ENCODE peak calls at places on chromosomes 11 and 22, in six cellular contexts. One of them, this sample, is unnamed.

GRCh38 chr11:26248661-26249060 is 83.3 kb upstream of the ANO3 start:
- DNase-seq in BE2C: no peak
- DNase-seq in neuronal stem cell: no peak
- DNase-seq in mesendoderm: no peak
- DNase-seq in psoas muscle: no peak
- DNase-seq in endodermal cell: no peak
- DNase-seq in this sample: no peak

GRCh38 chr11:107819361-107820014 is 39.1 kb downstream of the SLC35F2 start:
- DNase-seq in mesendoderm: no peak
- DNase-seq in endodermal cell: no peak
- DNase-seq in psoas muscle: no peak
- DNase-seq in neuronal stem cell: no peak
- DNase-seq in BE2C: no peak
- DNase-seq in this sample: no peak

GRCh38 chr11:82080160-82080559 is 653.5 kb downstream of the FAM181B start:
- DNase-seq in endodermal cell: no peak
- DNase-seq in BE2C: no peak
- DNase-seq in mesendoderm: no peak
- DNase-seq in psoas muscle: no peak
- DNase-seq in neuronal stem cell: no peak
- DNase-seq in this sample: no peak

GRCh38 chr22:39148727-39149535 is 3.5 kb downstream of the CBX7 start:
- DNase-seq in neuronal stem cell: no peak
- DNase-seq in mesendoderm: peak; percentile 73
- DNase-seq in BE2C: peak; percentile 55
- DNase-seq in endodermal cell: peak; percentile 86
- DNase-seq in psoas muscle: peak; percentile 72
- DNase-seq in this sample: peak; percentile 93

GRCh38 chr11:79321282-79321681 is 119.5 kb downstream of the TENM4 start:
- DNase-seq in BE2C: no peak
- DNase-seq in endodermal cell: peak; percentile 20
- DNase-seq in neuronal stem cell: no peak
- DNase-seq in psoas muscle: no peak
- DNase-seq in mesendoderm: peak; percentile 42
- DNase-seq in this sample: no peak

GRCh38 chr22:45639747-45640102 is 31.9 kb upstream of the ATXN10 start:
- DNase-seq in neuronal stem cell: no peak
- DNase-seq in psoas muscle: no peak
- DNase-seq in endodermal cell: no peak
- DNase-seq in BE2C: no peak
- DNase-seq in mesendoderm: no peak
- DNase-seq in this sample: no peak

GRCh38 chr11:75272821-75273301 is 32.3 kb downstream of the TPBGL start:
- DNase-seq in neuronal stem cell: no peak
- DNase-seq in psoas muscle: no peak
- DNase-seq in BE2C: peak; percentile 3
- DNase-seq in endodermal cell: peak; percentile 36
- DNase-seq in mesendoderm: no peak
- DNase-seq in this sample: no peak

GRCh38 chr11:21965221-21965620 is 227.7 kb upstream of the ANO5 start:
- DNase-seq in BE2C: no peak
- DNase-seq in endodermal cell: no peak
- DNase-seq in neuronal stem cell: no peak
- DNase-seq in mesendoderm: peak; percentile 66
- DNase-seq in psoas muscle: no peak
- DNase-seq in this sample: no peak

GRCh38 chr11:114057605-114058004 is 1.9 kb upstream of the ZBTB16 start:
- DNase-seq in endodermal cell: no peak
- DNase-seq in mesendoderm: no peak
- DNase-seq in neuronal stem cell: no peak
- DNase-seq in psoas muscle: no peak
- DNase-seq in BE2C: no peak
- DNase-seq in this sample: no peak

GRCh38 chr11:12587333-12587997 is 86.8 kb upstream of the TEAD1 start:
- DNase-seq in BE2C: no peak
- DNase-seq in neuronal stem cell: no peak
- DNase-seq in endodermal cell: peak; percentile 71
- DNase-seq in psoas muscle: no peak
- DNase-seq in mesendoderm: peak; percentile 82
- DNase-seq in this sample: peak; percentile 21

GRCh38 chr22:32331236-32331917 is 26.3 kb upstream of the RFPL3 start:
- DNase-seq in neuronal stem cell: no peak
- DNase-seq in BE2C: no peak
- DNase-seq in psoas muscle: no peak
- DNase-seq in endodermal cell: peak; percentile 32
- DNase-seq in mesendoderm: no peak
- DNase-seq in this sample: peak; percentile 57

GRCh38 chr11:28938091-28938490 is 829.9 kb downstream of the METTL15 start:
- DNase-seq in endodermal cell: no peak
- DNase-seq in BE2C: no peak
- DNase-seq in neuronal stem cell: no peak
- DNase-seq in mesendoderm: peak; percentile 11
- DNase-seq in psoas muscle: no peak
- DNase-seq in this sample: no peak

GRCh38 chr11:13223112-13223511 is 54.5 kb upstream of the BMAL1 start:
- DNase-seq in mesendoderm: no peak
- DNase-seq in psoas muscle: no peak
- DNase-seq in BE2C: no peak
- DNase-seq in neuronal stem cell: no peak
- DNase-seq in endodermal cell: no peak
- DNase-seq in this sample: no peak

GRCh38 chr11:12962306-12962705 is 46.8 kb upstream of the RASSF10 start:
- DNase-seq in BE2C: no peak
- DNase-seq in mesendoderm: no peak
- DNase-seq in psoas muscle: no peak
- DNase-seq in endodermal cell: no peak
- DNase-seq in neuronal stem cell: no peak
- DNase-seq in this sample: no peak

GRCh38 chr11:94786264-94787126 is 18.3 kb downstream of the AMOTL1 start:
- DNase-seq in BE2C: no peak
- DNase-seq in mesendoderm: peak; percentile 82
- DNase-seq in endodermal cell: peak; percentile 81
- DNase-seq in psoas muscle: no peak
- DNase-seq in neuronal stem cell: no peak
- DNase-seq in this sample: peak; percentile 65

GRCh38 chr11:36928621-36929020 is 330.6 kb upstream of the RAG2 start:
- DNase-seq in endodermal cell: no peak
- DNase-seq in mesendoderm: no peak
- DNase-seq in psoas muscle: no peak
- DNase-seq in neuronal stem cell: no peak
- DNase-seq in BE2C: no peak
- DNase-seq in this sample: no peak

GRCh38 chr22:39908121-39908520 is 7.2 kb downstream of the GRAP2 start:
- DNase-seq in psoas muscle: no peak
- DNase-seq in mesendoderm: no peak
- DNase-seq in endodermal cell: no peak
- DNase-seq in neuronal stem cell: no peak
- DNase-seq in BE2C: no peak
- DNase-seq in this sample: no peak

GRCh38 chr11:127873478-127873877 is 713.9 kb downstream of the ETS1 start:
- DNase-seq in neuronal stem cell: no peak
- DNase-seq in endodermal cell: no peak
- DNase-seq in BE2C: no peak
- DNase-seq in mesendoderm: no peak
- DNase-seq in psoas muscle: no peak
- DNase-seq in this sample: no peak

GRCh38 chr11:73001615-73002014 is 140.5 kb downstream of the FCHSD2 start:
- DNase-seq in BE2C: no peak
- DNase-seq in psoas muscle: no peak
- DNase-seq in endodermal cell: no peak
- DNase-seq in mesendoderm: no peak
- DNase-seq in neuronal stem cell: no peak
- DNase-seq in this sample: no peak

GRCh38 chr11:79129702-79130101 is 311.1 kb downstream of the TENM4 start:
- DNase-seq in mesendoderm: no peak
- DNase-seq in BE2C: no peak
- DNase-seq in neuronal stem cell: no peak
- DNase-seq in psoas muscle: no peak
- DNase-seq in endodermal cell: no peak
- DNase-seq in this sample: no peak

GRCh38 chr11:133929401-133930052 is 27.2 kb downstream of the IGSF9B start:
- DNase-seq in neuronal stem cell: no peak
- DNase-seq in psoas muscle: no peak
- DNase-seq in mesendoderm: no peak
- DNase-seq in endodermal cell: no peak
- DNase-seq in BE2C: peak; percentile 76
- DNase-seq in this sample: peak; percentile 48

GRCh38 chr22:38788417-38788816 is 5.5 kb downstream of the DNAL4 start:
- DNase-seq in psoas muscle: no peak
- DNase-seq in neuronal stem cell: no peak
- DNase-seq in mesendoderm: no peak
- DNase-seq in BE2C: peak; percentile 81
- DNase-seq in endodermal cell: no peak
- DNase-seq in this sample: no peak

GRCh38 chr11:66844496-66845142 is 1.4 kb downstream of the RCE1 start:
- DNase-seq in psoas muscle: no peak
- DNase-seq in BE2C: no peak
- DNase-seq in endodermal cell: peak; percentile 55
- DNase-seq in neuronal stem cell: no peak
- DNase-seq in mesendoderm: no peak
- DNase-seq in this sample: peak; percentile 19
- H3K4me3 ChIP-seq in psoas muscle: peak overlapping the region; percentile 99
- H3K4me3 ChIP-seq in BE2C: peak overlapping the region; percentile 82
- H3K4me3 ChIP-seq in endodermal cell: peak overlapping the region; percentile 94
- H3K4me3 ChIP-seq in neuronal stem cell: peak overlapping the region; percentile 90
- H3K4me3 ChIP-seq in mesendoderm: no peak overlapping the region
- H3K4me3 ChIP-seq in this sample: no peak overlapping the region

DNA sequence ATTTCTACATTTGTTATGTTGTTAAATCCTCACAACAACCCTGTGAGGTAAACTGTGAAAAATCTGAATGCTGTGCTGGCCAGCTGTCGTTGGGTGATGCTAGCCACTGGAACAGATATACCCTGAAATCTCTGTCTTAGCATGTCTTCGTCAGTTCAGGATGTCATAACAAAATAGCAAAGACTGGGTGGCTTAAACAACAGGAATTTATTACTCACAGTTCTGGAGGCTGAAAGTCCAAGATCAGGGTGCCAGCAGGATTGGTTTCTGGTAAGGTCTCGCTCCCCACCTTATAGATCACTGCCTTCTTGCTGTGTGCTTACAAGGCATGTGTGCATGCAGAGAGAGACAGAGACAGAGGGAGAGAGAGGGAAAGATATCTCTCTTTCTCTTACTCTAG is 211.7 kb downstream of the C11orf91 start:
- DNase-seq in neuronal stem cell: no peak
- DNase-seq in mesendoderm: no peak
- DNase-seq in endodermal cell: no peak
- DNase-seq in BE2C: no peak
- DNase-seq in psoas muscle: no peak
- DNase-seq in this sample: no peak
- H3K27me3 ChIP-seq in neuronal stem cell: no peaks in the 10 kb centered on the region
- H3K27me3 ChIP-seq in mesendoderm: no peaks in the 10 kb centered on the region
- H3K27me3 ChIP-seq in endodermal cell: no peaks in the 10 kb centered on the region
- H3K27me3 ChIP-seq in BE2C: no peaks in the 10 kb centered on the region
- H3K27me3 ChIP-seq in psoas muscle: no peaks in the 10 kb centered on the region
- H3K27me3 ChIP-seq in this sample: no peaks in the 10 kb centered on the region

DNA sequence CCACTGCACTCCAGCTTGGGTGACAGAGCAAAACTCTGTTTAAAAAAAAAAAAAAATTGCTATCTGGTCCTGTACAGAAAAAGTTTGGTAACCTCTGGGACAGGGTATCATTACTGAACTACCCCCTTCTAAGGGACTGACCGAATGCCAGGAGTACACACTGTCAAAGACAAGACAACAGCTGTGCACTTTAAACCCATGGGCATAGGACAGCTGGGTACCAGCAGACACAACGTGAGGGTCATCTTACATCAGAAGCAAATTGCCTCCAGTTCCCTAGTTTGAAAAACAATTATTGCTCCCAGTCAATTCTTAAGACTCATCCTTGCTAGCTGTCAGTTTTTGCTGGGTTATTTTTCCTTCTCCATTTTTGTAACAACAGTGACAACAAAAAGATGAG is 17.8 kb downstream of the CD59 start:
- DNase-seq in mesendoderm: no peak
- DNase-seq in psoas muscle: no peak
- DNase-seq in neuronal stem cell: no peak
- DNase-seq in endodermal cell: no peak
- DNase-seq in BE2C: no peak
- DNase-seq in this sample: no peak
- H3K36me3 ChIP-seq in mesendoderm: no peaks in the 10 kb centered on the region
- H3K36me3 ChIP-seq in psoas muscle: peaks cover 72% of the 10 kb centered on the region
- H3K36me3 ChIP-seq in neuronal stem cell: peaks cover 11% of the 10 kb centered on the region
- H3K36me3 ChIP-seq in endodermal cell: peaks cover 56% of the 10 kb centered on the region
- H3K36me3 ChIP-seq in BE2C: no peaks in the 10 kb centered on the region
- H3K36me3 ChIP-seq in this sample: no peaks in the 10 kb centered on the region

GRCh38 chr22:36235585-36235984 is 3.7 kb downstream of the APOL2 start:
- DNase-seq in endodermal cell: no peak
- DNase-seq in BE2C: no peak
- DNase-seq in psoas muscle: no peak
- DNase-seq in mesendoderm: no peak
- DNase-seq in neuronal stem cell: no peak
- DNase-seq in this sample: no peak

GRCh38 chr22:36238348-36239149 is 778 bp downstream of the APOL2 start:
- DNase-seq in BE2C: peak; percentile 50
- DNase-seq in endodermal cell: no peak
- DNase-seq in neuronal stem cell: no peak
- DNase-seq in psoas muscle: peak; percentile 18
- DNase-seq in mesendoderm: no peak
- DNase-seq in this sample: no peak

GRCh38 chr22:36234919-36235318 is 4.4 kb downstream of the APOL2 start:
- DNase-seq in mesendoderm: no peak
- DNase-seq in neuronal stem cell: no peak
- DNase-seq in endodermal cell: no peak
- DNase-seq in BE2C: no peak
- DNase-seq in psoas muscle: no peak
- DNase-seq in this sample: no peak

GRCh38 chr22:36237462-36238347 is 1.6 kb downstream of the APOL2 start:
- DNase-seq in psoas muscle: no peak
- DNase-seq in endodermal cell: no peak
- DNase-seq in BE2C: no peak
- DNase-seq in mesendoderm: no peak
- DNase-seq in neuronal stem cell: no peak
- DNase-seq in this sample: no peak

DNA sequence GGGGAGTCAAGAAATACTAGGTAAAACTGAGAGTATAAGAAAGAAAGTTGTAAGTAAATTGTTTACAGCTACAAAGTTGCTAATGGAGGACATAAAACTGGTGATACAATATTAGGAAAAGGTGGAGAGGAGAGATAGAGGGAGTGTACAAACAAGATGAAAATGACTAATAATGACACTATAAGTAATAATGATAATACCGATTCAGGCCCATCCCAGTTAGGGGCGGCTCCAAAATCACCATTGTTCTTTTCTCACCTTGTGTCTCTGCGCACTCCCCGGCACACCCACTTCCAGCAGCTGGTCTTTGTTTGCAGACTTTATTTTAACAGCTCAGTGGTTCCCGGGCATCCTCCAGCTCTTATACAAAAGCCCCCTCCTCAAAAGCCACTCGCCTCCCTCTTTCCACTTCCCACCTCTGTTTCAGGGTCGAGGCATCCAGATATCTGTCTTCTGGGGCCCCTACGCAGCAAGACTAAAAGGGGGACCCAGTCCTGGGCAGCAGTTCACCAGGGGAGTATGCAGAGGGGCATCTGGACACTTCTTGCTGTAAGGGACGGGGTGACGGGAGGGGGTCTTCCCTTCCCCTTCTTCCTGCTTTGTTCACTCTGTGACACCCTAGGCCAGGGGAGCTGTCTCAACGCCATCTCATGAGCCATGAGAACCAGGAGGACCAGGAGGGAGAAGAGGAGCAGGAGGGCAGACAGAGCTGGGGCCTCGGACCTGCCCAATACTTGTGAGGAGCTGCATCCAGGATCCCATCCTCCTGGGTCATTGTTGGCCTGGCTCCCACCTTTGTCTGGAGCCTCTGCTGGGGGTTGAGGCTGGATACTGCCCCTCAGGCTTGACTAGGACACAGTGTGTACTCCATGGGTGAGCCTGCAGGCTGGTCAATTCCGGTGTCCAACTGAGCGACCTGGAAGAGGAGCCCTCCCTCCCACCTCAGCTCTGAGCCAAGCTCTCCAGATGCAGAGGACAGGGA is 2.7 kb downstream of the APOL2 start:
- DNase-seq in neuronal stem cell: no peak
- DNase-seq in endodermal cell: no peak
- DNase-seq in psoas muscle: no peak
- DNase-seq in BE2C: no peak
- DNase-seq in mesendoderm: no peak
- DNase-seq in this sample: no peak
- H3K4me3 ChIP-seq in neuronal stem cell: no peak overlapping the region
- H3K4me3 ChIP-seq in endodermal cell: no peak overlapping the region
- H3K4me3 ChIP-seq in psoas muscle: peak overlapping the region; percentile 75
- H3K4me3 ChIP-seq in BE2C: no peak overlapping the region
- H3K4me3 ChIP-seq in mesendoderm: no peak overlapping the region
- H3K4me3 ChIP-seq in this sample: no peak overlapping the region

This sample was measured in H7.